ENCODE peak calls at places on chromosomes 3 and 15, in four cellular contexts. I is HL-60, R is GM12878, N is K562. B is an unnamed sample.

GRCh38 chr3:193400304-193400703 is 21.8 kb upstream of the ATP13A5 start:
- DNase-seq in N (no peak), R (no peak), I (no peak), B (no peak)

GRCh38 chr3:155242342-155242741 is 51.1 kb downstream of the STRIT1 start:
- DNase-seq in R (no peak), I (no peak), N (no peak), B (no peak)

GRCh38 chr3:40432793-40433192 is 24.3 kb upstream of the RPL14 start:
- DNase-seq in N (peak; percentile 37), I (no peak), R (no peak), B (no peak)

GRCh38 chr3:93988283-93988682 is 8.3 kb downstream of the ARL13B start:
- DNase-seq in R (no peak), I (no peak), N (no peak), B (no peak)

GRCh38 chr3:52983336-52983807 is 62.5 kb downstream of the SFMBT1 start:
- DNase-seq in N (no peak), R (peak; percentile 88), I (peak; percentile 76), B (peak; percentile 23)

GRCh38 chr3:111923821-111924220 is 55.0 kb upstream of the ABHD10 start:
- DNase-seq in N (no peak), R (no peak), I (no peak), B (no peak)

GRCh38 chr3:33848624-33849347 is 50.4 kb downstream of the PDCD6IP start:
- DNase-seq in R (no peak), N (no peak), I (no peak), B (no peak)

GRCh38 chr3:38371541-38372213 is 25.1 kb downstream of the XYLB start:
- DNase-seq in R (no peak), I (no peak), N (no peak), B (no peak)

GRCh38 chr3:189238071-189238470 is 66.3 kb downstream of the TPRG1 start:
- DNase-seq in I (no peak), N (no peak), R (no peak), B (no peak)

GRCh38 chr3:55332191-55332590 is 154.9 kb downstream of the WNT5A start:
- DNase-seq in I (no peak), N (no peak), R (no peak), B (no peak)

GRCh38 chr3:6785726-6786125 is 75.2 kb upstream of the GRM7 start:
- DNase-seq in N (no peak), R (no peak), I (no peak), B (no peak)

GRCh38 chr3:69542265-69543079 is 156.6 kb upstream of the FRMD4B start:
- DNase-seq in I (peak; percentile 63), R (no peak), N (no peak), B (peak; percentile 17)

GRCh38 chr3:4505688-4506558 is 12.8 kb downstream of the ITPR1 start:
- DNase-seq in N (no peak), I (no peak), R (no peak), B (no peak)

GRCh38 chr3:106609666-106610301 is 741.0 kb upstream of the CBLB start:
- DNase-seq in N (peak; percentile 7), I (peak; percentile 44), R (peak; percentile 77), B (no peak)

GRCh38 chr3:13479332-13479581 is 849 bp upstream of the HDAC11 start:
- DNase-seq in N (peak; percentile 45), I (no peak), R (no peak), B (no peak)

GRCh38 chr3:42256135-42256819 is 9.7 kb downstream of the CCK start:
- DNase-seq in N (no peak), I (no peak), R (no peak), B (no peak)

GRCh38 chr3:59150039-59150438 is 100.2 kb upstream of the CFAP20DC start:
- DNase-seq in N (no peak), I (no peak), R (no peak), B (no peak)

GRCh38 chr15:70480196-70480856 is 283.0 kb downstream of the UACA start:
- DNase-seq in N (no peak), R (no peak), I (peak; percentile 91), B (peak; percentile 60)

GRCh38 chr3:68878322-68878721 is 54.0 kb downstream of the TAFA4 start:
- DNase-seq in N (peak; percentile 10), I (no peak), R (no peak), B (no peak)

GRCh38 chr3:12708584-12709192 is 44.8 kb upstream of the RAF1 start:
- DNase-seq in N (peak; percentile 8), I (no peak), R (no peak), B (no peak)

GRCh38 chr3:85081191-85081895 is 122.6 kb downstream of the CADM2 start:
- DNase-seq in I (no peak), N (no peak), R (no peak), B (no peak)

GRCh38 chr3:169668957-169669681 is 5.6 kb upstream of the MECOM start:
- DNase-seq in I (peak; percentile 38), N (peak; percentile 47), R (no peak), B (no peak)

GRCh38 chr15:92322566-92323355 is 70.9 kb upstream of the ST8SIA2 start:
- DNase-seq in I (no peak), N (no peak), R (no peak), B (no peak)

GRCh38 chr3:181730934-181731333 is 19.2 kb downstream of the SOX2 start:
- DNase-seq in N (no peak), R (no peak), I (no peak), B (no peak)

GRCh38 chr3:177341766-177342165 is 144.5 kb upstream of the TBL1XR1 start:
- DNase-seq in R (no peak), I (no peak), N (no peak), B (no peak)

GRCh38 chr15:49134683-49135341 is 20.6 kb downstream of the COPS2 start:
- DNase-seq in N (no peak), R (no peak), I (no peak), B (no peak)

GRCh38 chr3:172142074-172143059 is 103.0 kb downstream of the FNDC3B start:
- DNase-seq in N (peak; percentile 19), I (no peak), R (peak; percentile 94), B (no peak)

GRCh38 chr15:41256103-41256502 is 25.0 kb downstream of the CHP1 start:
- DNase-seq in R (no peak), I (no peak), N (no peak), B (no peak)

GRCh38 chr3:142947799-142948575 is 15.5 kb downstream of the PAQR9 start:
- DNase-seq in R (no peak), I (no peak), N (no peak), B (no peak)

GRCh38 chr3:106628407-106628806 is 748.8 kb upstream of the CCDC54 start:
- DNase-seq in I (no peak), R (no peak), N (no peak), B (no peak)

GRCh38 chr3:141250342-141250741 is 18.7 kb downstream of the PXYLP1 start:
- DNase-seq in I (no peak), N (peak; percentile 67), R (no peak), B (no peak)

GRCh38 chr15:61742591-61742990 is 317.7 kb downstream of the VPS13C start:
- DNase-seq in I (no peak), N (no peak), R (no peak), B (no peak)

GRCh38 chr3:24388611-24389010 is 106.0 kb downstream of the THRB start:
- DNase-seq in N (no peak), R (no peak), I (no peak), B (no peak)

GRCh38 chr3:169278667-169279066 is 384.8 kb downstream of the MECOM start:
- DNase-seq in R (no peak), N (no peak), I (no peak), B (no peak)

GRCh38 chr3:197050511-197050910 is 20.9 kb upstream of the MELTF start:
- DNase-seq in N (no peak), R (peak; percentile 59), I (no peak), B (no peak)

GRCh38 chr15:55319537-55320325 is 709 bp downstream of the PIGB start:
- DNase-seq in R (peak; percentile 32), N (peak; percentile 59), I (peak; percentile 77), B (no peak)

GRCh38 chr3:45741742-45742141 is 52.5 kb downstream of the SACM1L start:
- DNase-seq in N (no peak), R (no peak), I (no peak), B (no peak)

GRCh38 chr15:83489690-83490089 is 42.5 kb downstream of the SH3GL3 start:
- DNase-seq in N (no peak), R (no peak), I (no peak), B (no peak)
- TF ChIP-seq SPI1 in N (no peak), R (no peak), I (no peak), B (no peak)

GRCh38 chr15:90159213-90159612 is 41.9 kb upstream of the SEMA4B start:
- DNase-seq in N (no peak), I (no peak), R (no peak), B (no peak)

GRCh38 chr15:90151989-90152645 is 49.0 kb upstream of the SEMA4B start:
- DNase-seq in R (no peak), I (no peak), N (no peak), B (no peak)

GRCh38 chr15:90153658-90154057 is 47.5 kb upstream of the SEMA4B start:
- DNase-seq in I (no peak), N (no peak), R (no peak), B (no peak)

GRCh38 chr15:90154246-90154645 is 46.9 kb upstream of the SEMA4B start:
- DNase-seq in I (no peak), N (no peak), R (no peak), B (no peak)

GRCh38 chr15:90154861-90155626 is 46.1 kb upstream of the SEMA4B start:
- DNase-seq in N (peak; percentile 42), I (peak; percentile 83), R (no peak), B (no peak)
- TF ChIP-seq SPI1 in N (no peak), I (peak; percentile 58), R (no peak), B (no peak)

GRCh38 chr3:9293066-9293465 is 43.6 kb upstream of the SRGAP3 start:
- DNase-seq in I (no peak), N (no peak), R (no peak), B (no peak)

GRCh38 chr3:9298236-9298635 is 48.8 kb upstream of the SRGAP3 start:
- DNase-seq in N (no peak), R (no peak), I (no peak), B (no peak)

GRCh38 chr3:9295007-9295406 is 45.6 kb upstream of the SRGAP3 start:
- DNase-seq in I (no peak), N (no peak), R (no peak), B (no peak)

GRCh38 chr3:9291991-9292390 is 42.5 kb upstream of the SRGAP3 start:
- DNase-seq in I (no peak), N (no peak), R (no peak), B (no peak)

GRCh38 chr3:9296241-9296640 is 46.8 kb upstream of the SRGAP3 start:
- DNase-seq in R (no peak), N (no peak), I (no peak), B (no peak)
- TF ChIP-seq SPI1 in R (no peak), N (no peak), I (no peak), B (no peak)

DNA sequence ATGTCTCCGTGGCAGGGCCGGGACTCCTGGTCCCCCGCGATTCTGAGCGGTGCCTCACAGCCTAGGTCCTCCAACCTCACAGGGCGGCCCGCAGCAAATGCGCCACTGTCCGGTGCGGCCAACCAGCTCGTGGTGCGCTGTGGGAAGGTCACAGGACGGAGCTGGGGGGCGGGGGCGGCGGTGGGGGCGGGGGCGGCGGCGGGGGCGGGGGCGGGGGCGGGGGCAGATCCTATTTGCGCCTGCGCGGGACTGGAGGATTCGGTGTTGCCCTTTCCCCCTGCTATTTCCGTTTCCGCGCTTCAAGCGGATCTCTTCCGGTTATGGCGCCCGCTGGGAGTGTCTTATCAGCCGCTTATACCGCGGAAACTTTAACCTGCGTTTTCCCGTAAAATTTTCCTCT is 106.7 kb upstream of the SNRPN start:
- DNase-seq in R (no peak), N (no peak), I (peak; percentile 14), B (peak; percentile 9)
- TF ChIP-seq SPI1 in R (no peak), N (no peak), I (no peak), B (no peak)

B was measured in GM12891.